ENCODE peak calls at places on chromosomes 1 and 21, in seven cellular contexts. V, U, L, E, F, I and A are unnamed samples.

GRCh38 chr21:44085491-44086321 is 21.5 kb upstream of the PWP2 start:
- DNase-seq in I (peak), F (no peak), E (peak), U (peak), L (peak), V (no peak), A (no peak)

GRCh38 chr21:45724994-45725843 is 81.7 kb downstream of the PCBP3 start:
- DNase-seq in F (no peak), I (no peak), V (no peak), L (no peak), U (no peak), E (no peak), A (no peak)

GRCh38 chr1:194710671-194711070 is 1524.3 kb upstream of the B3GALT2 start:
- DNase-seq in F (no peak), E (no peak), I (no peak), V (no peak), L (no peak), U (no peak), A (no peak)

GRCh38 chr1:29408831-29409605 is 172.7 kb downstream of the PTPRU start:
- DNase-seq in E (no peak), U (no peak), I (peak), F (no peak), V (no peak), L (no peak), A (no peak)

GRCh38 chr1:178724734-178725602 is at the start of gene RALGPS2:
- DNase-seq in F (peak), E (peak), I (no peak), L (peak), V (peak), U (peak), A (peak)

GRCh38 chr21:26115346-26115745 is 55.2 kb downstream of the APP start:
- DNase-seq in L (peak), F (no peak), U (no peak), E (no peak), I (no peak), V (no peak), A (no peak)

GRCh38 chr1:197451424-197451823 is 183.4 kb downstream of the CRB1 start:
- DNase-seq in L (no peak), V (no peak), U (no peak), F (no peak), E (peak), I (no peak), A (no peak)

GRCh38 chr21:34152500-34152899 is 79.1 kb downstream of the MRPS6 start:
- DNase-seq in V (no peak), U (no peak), F (no peak), I (no peak), L (no peak), E (no peak), A (no peak)

GRCh38 chr1:112713466-112714312 is 1.4 kb downstream of the PPM1J start:
- DNase-seq in E (no peak), I (peak), L (no peak), F (no peak), V (peak), U (no peak), A (peak)

GRCh38 chr1:23600283-23600682 is 41.0 kb upstream of the ID3 start:
- DNase-seq in U (no peak), V (peak), E (no peak), I (no peak), F (no peak), L (no peak), A (peak)

GRCh38 chr1:55868026-55868425 is 652.9 kb upstream of the USP24 start:
- DNase-seq in E (peak), U (no peak), V (no peak), F (no peak), L (peak), I (no peak), A (no peak)

GRCh38 chr1:68087184-68087583 is 36.8 kb upstream of the DIRAS3 start:
- DNase-seq in E (no peak), F (no peak), I (no peak), L (no peak), V (no peak), U (no peak), A (no peak)

GRCh38 chr1:65924471-65924870 is 131.8 kb downstream of the PDE4B start:
- DNase-seq in I (no peak), E (peak), F (no peak), U (no peak), L (peak), V (no peak), A (no peak)

GRCh38 chr1:99731384-99731783 is 35.1 kb downstream of the FRRS1 start:
- DNase-seq in U (no peak), V (no peak), L (no peak), E (no peak), F (no peak), I (no peak), A (no peak)

GRCh38 chr1:99740141-99740540 is 26.3 kb downstream of the FRRS1 start:
- DNase-seq in V (no peak), I (no peak), L (no peak), U (no peak), F (no peak), E (no peak), A (no peak)

GRCh38 chr1:99735852-99736251 is 30.6 kb downstream of the FRRS1 start:
- DNase-seq in I (no peak), E (no peak), L (no peak), F (no peak), V (no peak), U (no peak), A (no peak)

GRCh38 chr1:99738858-99739465 is 27.5 kb downstream of the FRRS1 start:
- DNase-seq in V (no peak), I (no peak), E (no peak), U (no peak), F (no peak), L (no peak), A (no peak)

DNA sequence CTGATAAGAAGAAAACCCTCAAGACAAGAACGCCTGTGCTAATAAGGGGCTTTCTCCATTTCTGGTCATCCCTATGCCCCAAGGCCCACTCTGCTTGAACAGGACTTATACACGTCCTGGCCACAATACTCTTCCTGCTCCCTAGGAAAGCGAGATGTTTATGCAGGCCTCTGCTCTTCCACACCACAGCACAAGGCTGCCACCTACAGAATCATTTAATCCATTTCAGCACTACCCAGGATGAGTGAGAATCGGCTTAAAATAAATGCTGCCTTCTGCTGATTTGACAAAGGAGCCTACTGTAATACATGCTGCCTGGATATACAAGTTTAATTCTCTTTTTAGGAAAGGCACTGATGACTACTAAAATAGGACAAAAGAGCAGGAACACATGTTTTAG is 29.4 kb downstream of the FRRS1 start:
- DNase-seq in L (peak), U (no peak), I (no peak), F (no peak), E (peak), V (no peak), A (no peak)
- TF ChIP-seq CTCF in L (peak), U (peak), I (no peak), F (no peak), E (peak), V (peak), A (no peak)

GRCh38 chr1:156498447-156499193 is 2.0 kb downstream of the MEF2D start:
- DNase-seq in F (no peak), L (no peak), V (no peak), E (peak), U (peak), I (no peak), A (no peak)
- TF ChIP-seq CTCF in F (no peak), L (no peak), V (no peak), E (no peak), U (no peak), I (no peak), A (no peak)

GRCh38 chr1:10825592-10825991 is 29.1 kb upstream of the CASZ1 start:
- DNase-seq in I (no peak), V (no peak), F (no peak), L (no peak), E (no peak), U (no peak), A (no peak)

GRCh38 chr1:10829965-10830515 is 33.6 kb upstream of the CASZ1 start:
- DNase-seq in E (no peak), L (no peak), U (no peak), I (no peak), V (no peak), F (no peak), A (no peak)

GRCh38 chr1:10829067-10829818 is 32.8 kb upstream of the CASZ1 start:
- DNase-seq in E (no peak), L (no peak), U (no peak), I (no peak), F (no peak), V (no peak), A (no peak)

GRCh38 chr1:10824821-10825540 is 28.5 kb upstream of the CASZ1 start:
- DNase-seq in L (peak), V (no peak), F (no peak), I (no peak), E (peak), U (no peak), A (no peak)

DNA sequence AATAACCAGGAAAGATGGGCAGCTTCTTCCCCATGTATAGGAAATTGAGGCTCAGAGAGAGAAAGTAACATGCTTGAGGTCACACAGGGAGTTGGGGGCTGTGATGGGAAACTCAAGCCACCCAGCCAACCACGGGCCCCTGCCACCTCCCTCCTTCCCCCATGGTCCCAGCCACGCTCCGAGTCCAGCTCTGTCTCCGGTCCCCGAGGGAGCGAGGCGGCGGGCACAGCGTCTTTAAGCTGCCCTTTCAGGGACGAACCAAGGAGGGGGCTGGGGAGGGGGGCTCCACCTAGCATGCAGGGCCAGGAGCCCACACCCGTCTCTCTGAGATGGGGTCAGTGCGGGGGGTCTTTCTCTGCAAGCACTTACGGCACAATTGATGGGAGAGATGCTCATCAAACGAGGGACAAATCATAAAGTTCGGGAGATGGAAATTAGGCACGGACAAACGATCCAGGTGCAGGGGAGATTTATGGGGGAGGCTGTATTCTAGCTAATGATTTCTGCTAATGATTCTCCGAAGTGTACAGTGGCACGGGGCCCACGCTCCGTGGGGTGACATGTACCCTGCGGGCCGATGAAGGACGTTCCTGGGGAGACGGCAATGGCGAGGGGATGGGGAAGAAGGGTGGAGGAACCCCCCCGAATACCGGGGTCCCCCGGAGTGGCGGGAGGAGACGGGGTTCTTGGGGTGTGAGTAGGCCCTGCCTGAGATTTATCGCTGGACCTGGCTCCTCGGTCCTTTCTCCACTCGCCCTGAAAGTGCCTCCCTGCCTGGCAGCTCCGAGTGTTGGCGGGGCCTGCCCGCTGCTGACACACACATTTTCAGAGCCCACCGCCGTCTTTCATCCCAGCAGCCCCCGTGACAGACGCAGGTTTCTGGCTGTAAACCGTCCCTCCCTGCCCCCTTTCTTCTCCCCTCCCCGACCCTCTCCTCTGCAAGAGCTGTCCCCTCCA is 31.2 kb upstream of the CASZ1 start:
- DNase-seq in I (no peak), E (no peak), L (no peak), U (no peak), F (no peak), V (no peak), A (no peak)
- TF ChIP-seq CTCF in I (no peak), E (no peak), L (no peak), U (no peak), F (no peak), V (no peak), A (no peak)

GRCh38 chr1:17881761-17882160 is 126.6 kb downstream of the ACTL8 start:
- DNase-seq in I (no peak), U (peak), E (no peak), L (no peak), V (no peak), F (no peak), A (no peak)

GRCh38 chr1:17877316-17877715 is 122.2 kb downstream of the ACTL8 start:
- DNase-seq in E (no peak), L (no peak), I (peak), U (peak), F (no peak), V (no peak), A (no peak)

GRCh38 chr1:17877896-17878295 is 122.8 kb downstream of the ACTL8 start:
- DNase-seq in U (peak), L (no peak), V (no peak), I (peak), E (no peak), F (no peak), A (no peak)

GRCh38 chr1:17880429-17880828 is 125.3 kb downstream of the ACTL8 start:
- DNase-seq in V (no peak), F (no peak), I (peak), L (no peak), U (peak), E (no peak), A (no peak)

GRCh38 chr1:17878837-17879236 is 123.7 kb downstream of the ACTL8 start:
- DNase-seq in I (peak), F (no peak), U (peak), L (peak), V (no peak), E (peak), A (no peak)
- TF ChIP-seq CTCF in I (no peak), F (no peak), U (no peak), L (no peak), V (no peak), E (no peak), A (no peak)

GRCh38 chr1:21573475-21573874 is 64.3 kb downstream of the ALPL start:
- DNase-seq in L (no peak), U (no peak), V (no peak), E (no peak), F (no peak), I (no peak), A (no peak)

GRCh38 chr1:21574464-21575151 is 65.4 kb downstream of the ALPL start:
- DNase-seq in V (no peak), E (no peak), F (no peak), I (no peak), U (no peak), L (peak), A (no peak)

GRCh38 chr1:21572735-21573277 is 63.6 kb downstream of the ALPL start:
- DNase-seq in I (no peak), V (no peak), E (no peak), U (no peak), L (no peak), F (no peak), A (no peak)

GRCh38 chr1:21575351-21575942 is 66.2 kb downstream of the ALPL start:
- DNase-seq in V (no peak), E (no peak), F (no peak), I (no peak), L (no peak), U (no peak), A (no peak)

GRCh38 chr1:21573971-21574458 is 64.8 kb downstream of the ALPL start:
- DNase-seq in E (peak), V (peak), L (peak), U (peak), I (no peak), F (no peak), A (no peak)
- TF ChIP-seq CTCF in E (peak), V (peak), L (peak), U (peak), I (no peak), F (no peak), A (no peak)

GRCh38 chr1:6603851-6604558 is 1.3 kb upstream of the KLHL21 start:
- DNase-seq in E (peak), F (peak), V (no peak), U (peak), L (peak), I (peak), A (no peak)
- TF ChIP-seq CTCF in E (no peak), F (no peak), V (no peak), U (no peak), L (no peak), I (no peak), A (no peak)

GRCh38 chr1:171357179-171357578 is 43.2 kb downstream of the FMO4 start:
- DNase-seq in U (no peak), F (no peak), E (no peak), I (no peak), V (no peak), L (no peak), A (no peak)
- TF ChIP-seq CTCF in U (no peak), F (no peak), E (no peak), I (no peak), V (no peak), L (no peak), A (no peak)

GRCh38 chr1:70866522-70867256 is 180.9 kb downstream of the PTGER3 start:
- DNase-seq in F (no peak), E (no peak), L (no peak), U (no peak), I (no peak), V (no peak), A (no peak)
- TF ChIP-seq CTCF in F (no peak), E (no peak), L (no peak), U (no peak), I (no peak), V (no peak), A (no peak)